ENCODE peak calls at places on chromosomes 7 and 10, in eight cellular contexts. J, O, T, U, R, M, E and P are unnamed samples.

GRCh38 chr10:11242443-11243386 is 225.0 kb downstream of the CELF2 start:
- DNase-seq in T (peak; percentile 8), R (no peak), U (peak; percentile 64), J (peak; percentile 71), E (peak; percentile 77), M (no peak), O (peak; percentile 66), P (no peak)

GRCh38 chr7:30743371-30744074 is 8.4 kb upstream of the INMT start:
- DNase-seq in E (peak; percentile 50), T (no peak), M (no peak), O (no peak), J (peak; percentile 36), R (no peak), U (peak; percentile 36), P (no peak)

GRCh38 chr7:83731154-83731553 is 82.2 kb upstream of the SEMA3E start:
- DNase-seq in E (no peak), J (no peak), O (no peak), U (no peak), T (no peak), M (no peak), R (peak; percentile 39), P (no peak)

GRCh38 chr10:132662186-132662920 is 123.6 kb downstream of the NKX6-2 start:
- DNase-seq in R (no peak), M (no peak), U (no peak), T (no peak), J (no peak), O (no peak), E (no peak), P (no peak)

GRCh38 chr10:132539894-132540293 is 2.3 kb downstream of the INPP5A start:
- DNase-seq in J (no peak), R (no peak), T (no peak), M (no peak), E (no peak), U (no peak), O (no peak), P (no peak)

GRCh38 chr7:78195281-78195680 is 396.7 kb downstream of the PHTF2 start:
- DNase-seq in O (no peak), J (no peak), M (no peak), E (no peak), R (no peak), U (no peak), T (no peak), P (no peak)

GRCh38 chr7:33039257-33039904 is 23.2 kb downstream of the NT5C3A start:
- DNase-seq in R (no peak), O (peak; percentile 30), E (no peak), U (no peak), J (no peak), T (no peak), M (no peak), P (no peak)

GRCh38 chr10:76034236-76035009 is 603.0 kb downstream of the LRMDA start:
- DNase-seq in U (no peak), M (no peak), O (no peak), R (peak; percentile 26), E (no peak), T (no peak), J (no peak), P (no peak)

GRCh38 chr7:120862987-120863386 is 5.0 kb upstream of the TSPAN12 start:
- DNase-seq in T (no peak), U (no peak), E (no peak), J (no peak), O (no peak), M (no peak), R (no peak), P (no peak)

GRCh38 chr10:82934429-82934828 is 1059.4 kb downstream of the NRG3 start:
- DNase-seq in J (no peak), U (no peak), E (no peak), R (peak; percentile 9), M (no peak), T (no peak), O (no peak), P (no peak)

GRCh38 chr7:98216941-98217622 is 5.8 kb downstream of the BHLHA15 start:
- DNase-seq in E (peak; percentile 10), R (no peak), U (peak; percentile 7), M (no peak), O (no peak), T (no peak), J (no peak), P (peak; percentile 40)

GRCh38 chr7:100370746-100371145 is 2.5 kb upstream of the PILRA start:
- DNase-seq in U (no peak), O (no peak), J (no peak), M (no peak), T (no peak), R (no peak), E (no peak), P (no peak)

GRCh38 chr10:120711857-120712256 is 139.3 kb upstream of the WDR11 start:
- DNase-seq in T (no peak), R (no peak), U (no peak), J (no peak), O (no peak), E (no peak), M (no peak), P (no peak)

GRCh38 chr10:93993782-93994668 is at the start of gene PLCE1:
- DNase-seq in R (peak; percentile 62), U (peak; percentile 49), E (peak; percentile 38), J (peak; percentile 46), O (peak; percentile 60), M (no peak), T (no peak), P (peak; percentile 73)

GRCh38 chr10:124708922-124709520 is 35.2 kb downstream of the FAM53B start:
- DNase-seq in T (no peak), U (no peak), J (no peak), E (no peak), M (no peak), O (no peak), R (no peak), P (no peak)

GRCh38 chr7:82313269-82313668 is 130.3 kb downstream of the CACNA2D1 start:
- DNase-seq in R (no peak), T (no peak), E (no peak), J (no peak), M (no peak), U (no peak), O (no peak), P (no peak)

GRCh38 chr7:84231157-84231556 is 36.6 kb upstream of the SEMA3A start:
- DNase-seq in R (no peak), M (no peak), U (no peak), T (no peak), E (no peak), O (no peak), J (no peak), P (no peak)

GRCh38 chr7:54817125-54817524 is 58.1 kb upstream of the SEC61G start:
- DNase-seq in U (no peak), O (no peak), J (no peak), M (no peak), R (no peak), E (no peak), T (no peak), P (no peak)

GRCh38 chr10:3622845-3623621 is 162.0 kb downstream of the KLF6 start:
- DNase-seq in T (no peak), M (no peak), E (no peak), R (no peak), O (no peak), J (no peak), U (no peak), P (no peak)

GRCh38 chr7:140539466-140539865 is 60.2 kb upstream of the MKRN1 start:
- DNase-seq in E (no peak), U (no peak), T (no peak), O (no peak), M (no peak), R (no peak), J (no peak), P (no peak)

GRCh38 chr10:100912013-100912608 is 652 bp upstream of the SLF2 start:
- DNase-seq in J (peak; percentile 16), O (no peak), U (peak; percentile 15), T (peak; percentile 54), R (no peak), M (no peak), E (no peak), P (no peak)

GRCh38 chr7:45180084-45180986 is 22.7 kb downstream of the RAMP3 start:
- DNase-seq in E (no peak), J (no peak), O (no peak), U (no peak), R (no peak), M (no peak), T (no peak), P (no peak)

GRCh38 chr10:73366381-73367298 is 8.0 kb upstream of the CFAP70 start:
- DNase-seq in M (no peak), T (no peak), J (no peak), O (peak; percentile 16), R (no peak), E (no peak), U (no peak), P (no peak)

GRCh38 chr7:75737856-75738603 is 711 bp downstream of the HIP1 start:
- DNase-seq in U (peak; percentile 26), M (peak; percentile 21), R (peak; percentile 42), E (no peak), O (no peak), T (no peak), J (no peak), P (no peak)

GRCh38 chr7:44277851-44278250 is 47.5 kb downstream of the CAMK2B start:
- DNase-seq in R (no peak), M (no peak), J (peak; percentile 76), E (peak; percentile 83), U (peak; percentile 79), T (no peak), O (no peak), P (no peak)

GRCh38 chr10:43225787-43226153 is 41.1 kb downstream of the RASGEF1A start:
- DNase-seq in U (peak; percentile 2), J (no peak), E (peak; percentile 6), T (no peak), O (no peak), M (no peak), R (peak; percentile 24), P (peak; percentile 9)

GRCh38 chr7:90955641-90956207 is 308.5 kb upstream of the FZD1 start:
- DNase-seq in J (no peak), T (peak; percentile 11), E (no peak), R (no peak), M (no peak), U (no peak), O (no peak), P (no peak)

GRCh38 chr10:104337527-104337984 is 709 bp downstream of the ITPRIP start:
- DNase-seq in T (no peak), M (no peak), O (peak; percentile 63), U (peak; percentile 58), E (no peak), R (peak; percentile 71), J (no peak), P (no peak)

GRCh38 chr7:128022631-128023532 is 8.4 kb downstream of the LRRC4 start:
- DNase-seq in E (no peak), R (peak; percentile 39), T (no peak), M (no peak), O (no peak), U (no peak), J (no peak), P (no peak)